ENCODE peak calls at places on chromosomes 13 and 19, in four cellular contexts. S, A, H and Q are unnamed samples.

GRCh38 chr19:18204394-18205179 is 745 bp upstream of the RAB3A start:
- DNase-seq in S (peak), A (no peak), H (no peak), Q (no peak)

GRCh38 chr13:77544365-77544764 is 8.9 kb downstream of the SCEL start:
- DNase-seq in S (peak), A (no peak), H (peak), Q (no peak)

GRCh38 chr13:62250501-62251175 is 835.0 kb upstream of the PCDH20 start:
- DNase-seq in S (no peak), A (no peak), H (peak), Q (no peak)

GRCh38 chr13:48896312-48896711 is 79.4 kb upstream of the FNDC3A start:
- DNase-seq in S (peak), A (no peak), H (peak), Q (no peak)

GRCh38 chr19:6589711-6590457 is 1.1 kb downstream of the CD70 start:
- DNase-seq in S (no peak), A (no peak), H (no peak), Q (no peak)

GRCh38 chr13:84417426-84417825 is 535.2 kb upstream of the SLITRK1 start:
- DNase-seq in S (peak), A (no peak), H (peak), Q (no peak)

GRCh38 chr13:29484796-29485195 is 110.7 kb downstream of the SLC7A1 start:
- DNase-seq in S (no peak), A (no peak), H (no peak), Q (no peak)

GRCh38 chr19:18933297-18933696 is 7.7 kb downstream of the HOMER3 start:
- DNase-seq in S (no peak), A (no peak), H (no peak), Q (no peak)

GRCh38 chr13:20431687-20432384 is 93.8 kb downstream of the CRYL1 start:
- DNase-seq in S (no peak), A (no peak), H (no peak), Q (no peak)

GRCh38 chr19:16417660-16418596 is 53.8 kb downstream of the EPS15L1 start:
- DNase-seq in S (peak), A (no peak), H (peak), Q (peak)

GRCh38 chr19:33186835-33187540 is 7.1 kb upstream of the LRP3 start:
- DNase-seq in S (no peak), A (no peak), H (no peak), Q (no peak)

GRCh38 chr19:7413629-7414028 is 64.9 kb downstream of the ARHGEF18 start:
- DNase-seq in S (no peak), A (no peak), H (no peak), Q (no peak)

GRCh38 chr19:52070496-52070895 is 21.9 kb upstream of the ZNF432 start:
- DNase-seq in S (peak), A (no peak), H (peak), Q (no peak)

GRCh38 chr13:64470751-64471150 is 2759.4 kb downstream of the PCDH9 start:
- DNase-seq in S (no peak), A (no peak), H (no peak), Q (no peak)

GRCh38 chr13:50599927-50600326 is 243.6 kb downstream of the DLEU7 start:
- DNase-seq in S (no peak), A (no peak), H (no peak), Q (no peak)

GRCh38 chr19:10270180-10270615 is 722 bp upstream of the ICAM1 start:
- DNase-seq in S (no peak), A (no peak), H (peak), Q (peak)

GRCh38 chr19:44346556-44346955 is 9.9 kb downstream of the ZNF112 start:
- DNase-seq in S (no peak), A (no peak), H (no peak), Q (no peak)

GRCh38 chr13:86974995-86975328 is 696.2 kb upstream of the SLITRK5 start:
- DNase-seq in S (no peak), A (no peak), H (no peak), Q (no peak)
- TF ChIP-seq CTCF in S (no peak), A (peak), H (no peak), Q (no peak)

GRCh38 chr19:50838239-50838638 is 4.9 kb upstream of the KLK15 start:
- DNase-seq in S (no peak), A (no peak), H (peak), Q (peak)
- TF ChIP-seq CTCF in S (peak), A (peak), H (peak), Q (peak)

GRCh38 chr13:42816538-42816937 is 35.2 kb downstream of the FAM216B start:
- DNase-seq in S (no peak), A (no peak), H (no peak), Q (no peak)
- TF ChIP-seq CTCF in S (peak), A (no peak), H (peak), Q (no peak)

GRCh38 chr19:58010507-58010906 is 7.9 kb upstream of the ZNF606 start:
- DNase-seq in S (no peak), A (no peak), H (no peak), Q (no peak)

GRCh38 chr19:58007285-58007684 is 4.7 kb upstream of the ZNF606 start:
- DNase-seq in S (no peak), A (no peak), H (peak), Q (no peak)

GRCh38 chr19:58009666-58010301 is 7.2 kb upstream of the ZNF606 start:
- DNase-seq in S (peak), A (peak), H (peak), Q (peak)

GRCh38 chr19:58003153-58003828 is 671 bp upstream of the ZNF606 start:
- DNase-seq in S (peak), A (no peak), H (no peak), Q (no peak)

GRCh38 chr19:58009301-58009665 is 6.7 kb upstream of the ZNF606 start:
- DNase-seq in S (no peak), A (no peak), H (no peak), Q (no peak)
- TF ChIP-seq CTCF in S (no peak), A (no peak), H (no peak), Q (no peak)

DNA sequence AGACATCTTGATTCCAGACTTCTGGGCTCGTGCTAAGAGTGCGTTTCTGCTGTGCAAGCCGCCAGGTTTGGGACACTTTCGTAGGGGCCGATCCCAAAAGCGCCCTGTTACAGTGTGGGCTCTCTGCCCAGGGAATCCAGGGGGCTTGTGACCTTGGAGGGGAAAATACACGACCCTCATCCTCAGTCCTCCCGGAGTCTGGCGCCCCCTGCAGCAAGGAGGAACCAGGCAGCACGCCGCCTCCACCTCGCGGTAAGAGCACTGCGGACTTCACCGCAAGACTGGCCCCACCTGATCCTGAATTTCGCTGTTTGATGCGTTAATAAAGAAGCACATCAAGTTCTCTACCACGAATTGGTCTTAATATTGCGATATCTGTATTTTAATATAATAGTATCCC is 5.2 kb downstream of the POLRMT start:
- DNase-seq in S (no peak), A (no peak), H (no peak), Q (no peak)
- TF ChIP-seq CTCF in S (peak), A (peak), H (peak), Q (no peak)

DNA sequence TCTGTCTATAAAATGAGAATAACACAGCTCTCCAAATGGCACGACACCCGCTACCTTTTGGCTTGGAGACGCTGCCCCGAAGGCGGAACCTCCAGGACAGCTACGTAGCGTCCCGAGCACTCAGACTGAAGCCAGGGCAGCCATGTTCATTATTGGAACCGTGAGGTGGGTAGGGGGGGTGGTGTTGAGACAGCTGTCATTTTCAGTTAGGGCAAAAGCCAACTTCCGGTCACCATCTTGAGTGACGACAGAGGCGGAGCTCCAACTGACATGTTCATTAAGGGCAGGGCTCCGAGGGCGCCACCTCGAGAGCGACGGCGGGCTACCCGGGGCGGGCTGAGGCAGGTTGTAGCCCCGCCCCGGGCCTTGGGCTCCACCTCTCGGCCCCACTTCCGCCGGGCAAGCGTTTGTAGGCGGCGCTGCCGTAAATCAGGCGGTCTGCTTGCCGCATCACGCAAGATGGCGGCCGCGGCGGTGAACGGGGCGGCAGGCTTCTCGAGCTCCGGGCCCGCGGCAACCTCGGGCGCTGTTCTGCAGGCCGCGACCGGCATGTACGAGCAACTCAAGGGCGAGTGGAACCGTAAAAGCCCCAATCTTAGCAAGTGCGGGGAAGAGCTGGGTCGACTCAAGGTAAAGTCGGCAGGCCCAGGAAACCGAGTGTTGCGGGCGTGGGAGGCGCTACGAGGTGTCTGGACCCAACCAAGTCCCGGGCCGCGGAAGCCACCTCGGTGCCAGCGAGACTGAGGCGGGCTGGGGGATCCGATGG is at the start of gene PSMD8:
- DNase-seq in S (peak), A (peak), H (peak), Q (peak)
- TF ChIP-seq CTCF in S (no peak), A (peak), H (peak), Q (peak)

GRCh38 chr13:98873377-98874028 is 104.4 kb downstream of the DOCK9 start:
- DNase-seq in S (no peak), A (no peak), H (no peak), Q (no peak)
- TF ChIP-seq CTCF in S (no peak), A (no peak), H (no peak), Q (no peak)

DNA sequence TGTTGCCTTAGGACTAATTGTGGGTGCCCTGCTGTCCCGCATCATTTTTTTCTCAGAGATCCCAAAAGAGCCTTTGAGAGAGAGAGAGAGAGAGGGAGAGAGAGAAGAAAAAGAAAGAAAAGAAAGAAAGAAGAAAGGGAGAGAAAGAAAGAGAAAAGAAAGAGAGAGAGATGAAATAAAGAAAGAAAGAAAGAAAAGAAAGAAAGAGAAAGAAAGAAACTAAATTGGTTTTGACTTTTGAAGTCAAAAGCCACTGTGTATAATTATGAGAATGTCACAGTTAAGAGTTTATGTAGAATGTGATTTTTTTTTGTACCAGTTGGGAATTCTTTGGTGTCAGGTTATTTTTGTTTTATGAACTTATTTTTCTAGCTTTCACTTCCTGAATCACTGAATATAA is 43.4 kb upstream of the AKAP11 start:
- DNase-seq in S (no peak), A (no peak), H (no peak), Q (no peak)
- TF ChIP-seq CTCF in S (no peak), A (no peak), H (no peak), Q (no peak)

DNA sequence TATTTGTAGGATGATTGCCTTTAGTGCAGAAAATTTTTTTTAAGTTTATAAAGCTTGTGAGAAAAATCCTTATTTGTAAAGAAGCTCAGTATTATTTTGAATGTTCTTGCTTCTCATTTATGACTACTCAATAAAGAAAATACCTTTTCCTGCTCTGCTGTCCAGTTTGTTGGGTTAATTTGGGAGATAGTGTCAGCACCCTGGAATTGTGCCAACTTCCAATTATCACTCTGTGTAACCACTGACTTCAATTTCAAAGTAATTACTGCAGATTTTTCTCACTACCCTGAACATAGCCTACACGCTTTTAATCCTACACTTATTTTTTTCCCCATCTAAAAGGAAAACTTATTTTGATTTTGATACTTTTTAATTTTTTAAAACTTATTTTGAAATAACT is 93.1 kb downstream of the GGACT start:
- DNase-seq in S (no peak), A (no peak), H (no peak), Q (no peak)
- TF ChIP-seq CTCF in S (no peak), A (no peak), H (no peak), Q (no peak)